ENCODE peak calls at places on chromosome 14, in six cellular contexts. L is HCT116, X is GM12878, R is HepG2, O is H1, Z is K562. U is an unnamed sample.

GRCh38 chr14:89060191-89060590 is 235.7 kb downstream of the TTC8 start:
- DNase-seq in O (no peak), L (no peak), Z (no peak), R (no peak), X (no peak), U (no peak)

GRCh38 chr14:63972323-63972932 is 119.6 kb downstream of the SYNE2 start:
- DNase-seq in O (no peak), R (no peak), Z (no peak), X (no peak), L (no peak), U (no peak)

GRCh38 chr14:46499521-46499920 is 152.1 kb downstream of the RPL10L start:
- DNase-seq in X (no peak), Z (no peak), R (no peak), O (no peak), L (no peak), U (no peak)

GRCh38 chr14:55470025-55470424 is 29.6 kb upstream of the TBPL2 start:
- DNase-seq in L (no peak), O (no peak), X (no peak), R (no peak), Z (no peak), U (no peak)

GRCh38 chr14:88002421-88002820 is 2.5 kb upstream of the GPR65 start:
- DNase-seq in X (no peak), R (no peak), L (no peak), O (no peak), Z (no peak), U (no peak)

GRCh38 chr14:51168220-51168613 is 71.8 kb upstream of the TMX1 start:
- DNase-seq in O (no peak), L (no peak), Z (no peak), X (no peak), R (no peak), U (no peak)

GRCh38 chr14:34052658-34053014 is 101.8 kb upstream of the EGLN3 start:
- DNase-seq in L (peak; percentile 70), R (peak; percentile 77), Z (no peak), O (no peak), X (no peak), U (no peak)

GRCh38 chr14:104223101-104223809 is 84.9 kb downstream of the KIF26A start:
- DNase-seq in X (no peak), Z (peak; percentile 60), O (peak; percentile 47), R (no peak), L (no peak), U (no peak)

GRCh38 chr14:57189070-57189469 is 79.6 kb downstream of the EXOC5 start:
- DNase-seq in X (no peak), Z (no peak), O (no peak), R (peak; percentile 3), L (peak; percentile 15), U (no peak)

GRCh38 chr14:24411468-24412454 is 13.0 kb downstream of the NYNRIN start:
- DNase-seq in O (peak; percentile 56), X (no peak), Z (peak; percentile 53), R (peak; percentile 69), L (peak; percentile 51), U (no peak)

GRCh38 chr14:66662374-66662773 is 154.4 kb downstream of the GPHN start:
- DNase-seq in L (no peak), Z (no peak), X (no peak), R (peak; percentile 10), O (no peak), U (no peak)

GRCh38 chr14:52072266-52072780 is 3.5 kb upstream of the NID2 start:
- DNase-seq in R (no peak), Z (no peak), X (no peak), L (no peak), O (no peak), U (no peak)

GRCh38 chr14:77469041-77469440 is 11.1 kb downstream of the AHSA1 start:
- DNase-seq in X (no peak), Z (no peak), R (peak; percentile 38), O (no peak), L (no peak), U (no peak)

GRCh38 chr14:60313093-60313492 is 64.1 kb downstream of the PPM1A start:
- DNase-seq in Z (no peak), L (no peak), X (no peak), O (no peak), R (no peak), U (no peak)

GRCh38 chr14:64912256-64912655 is 2.0 kb upstream of the CHURC1 start:
- DNase-seq in X (no peak), O (no peak), Z (no peak), L (no peak), R (no peak), U (no peak)

GRCh38 chr14:90510208-90510607 is 113.4 kb downstream of the CALM1 start:
- DNase-seq in Z (no peak), X (no peak), L (no peak), R (no peak), O (no peak), U (no peak)

GRCh38 chr14:58131386-58131785 is 20.6 kb downstream of the ARMH4 start:
- DNase-seq in Z (no peak), R (peak; percentile 31), X (no peak), L (no peak), O (no peak), U (no peak)

GRCh38 chr14:89185919-89186849 is 230.8 kb downstream of the FOXN3 start:
- DNase-seq in L (peak; percentile 73), Z (no peak), O (no peak), R (no peak), X (no peak), U (no peak)

GRCh38 chr14:100400115-100400514 is 77.0 kb downstream of the SLC25A47 start:
- DNase-seq in Z (no peak), X (no peak), O (no peak), R (no peak), L (no peak), U (no peak)

GRCh38 chr14:88045705-88046104 is 40.8 kb downstream of the GPR65 start:
- DNase-seq in X (no peak), R (no peak), O (no peak), L (no peak), Z (no peak), U (no peak)

GRCh38 chr14:99667821-99668220 is 16.3 kb upstream of the CYP46A1 start:
- DNase-seq in R (no peak), Z (no peak), O (no peak), X (no peak), L (no peak), U (no peak)

GRCh38 chr14:64279719-64280668 is 14.2 kb downstream of the ESR2 start:
- DNase-seq in R (no peak), L (no peak), Z (peak; percentile 10), O (no peak), X (no peak), U (no peak)

GRCh38 chr14:89773644-89774316 is 180.8 kb downstream of the EFCAB11 start:
- DNase-seq in R (peak; percentile 61), X (peak; percentile 56), Z (no peak), L (no peak), O (peak; percentile 61), U (peak; percentile 35)

GRCh38 chr14:72291908-72292688 is 359.9 kb downstream of the RGS6 start:
- DNase-seq in X (peak; percentile 31), L (peak; percentile 15), Z (peak; percentile 20), O (peak; percentile 52), R (peak; percentile 24), U (peak; percentile 43)

GRCh38 chr14:23171251-23171975 is 12.0 kb downstream of the SLC7A8 start:
- DNase-seq in R (no peak), Z (no peak), O (no peak), L (no peak), X (no peak), U (no peak)

GRCh38 chr14:32343926-32344430 is 14.9 kb downstream of the AKAP6 start:
- DNase-seq in L (no peak), R (no peak), O (no peak), Z (no peak), X (no peak), U (no peak)

GRCh38 chr14:104202259-104203070 is 64.1 kb downstream of the KIF26A start:
- DNase-seq in O (no peak), X (no peak), R (no peak), Z (no peak), L (no peak), U (no peak)

DNA sequence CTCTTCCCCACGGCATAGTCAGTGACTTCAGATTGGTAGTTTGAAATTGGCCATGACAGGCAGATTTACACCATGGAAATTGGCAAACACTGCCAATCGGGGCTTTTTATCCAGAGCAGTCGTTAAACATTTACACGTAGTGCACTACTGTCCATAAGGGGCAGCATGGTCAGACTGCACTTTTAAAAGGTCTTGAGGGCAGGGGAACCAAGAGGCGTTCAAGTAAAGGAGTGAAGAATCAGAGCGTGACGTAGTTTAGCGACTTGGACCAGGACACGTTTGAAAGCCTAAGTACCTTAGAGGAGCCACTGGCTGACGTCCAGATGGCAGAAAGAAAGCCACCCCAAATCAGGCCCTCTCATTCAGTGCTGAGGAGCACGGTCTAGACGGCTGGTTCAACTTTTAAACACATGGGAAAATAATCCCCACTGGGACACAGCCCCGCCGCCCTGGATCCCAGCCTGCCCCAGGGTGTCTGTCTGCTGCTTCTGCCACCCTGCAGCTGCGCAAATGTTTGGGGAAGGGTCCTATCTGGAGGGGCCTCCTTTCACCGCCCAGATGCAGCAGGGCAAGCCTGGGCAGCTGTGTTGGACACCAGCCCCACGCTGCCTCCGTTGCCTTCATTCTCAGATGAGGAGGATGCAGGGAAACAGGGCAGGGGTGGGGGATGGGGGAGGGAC is 52.5 kb upstream of the PPP2R5C start:
- DNase-seq in X (no peak), L (no peak), R (no peak), O (no peak), Z (no peak), U (no peak)
- TF ChIP-seq ZNF274 in X (no peak), L (no peak), R (no peak), O (no peak), Z (no peak), U (no peak)

DNA sequence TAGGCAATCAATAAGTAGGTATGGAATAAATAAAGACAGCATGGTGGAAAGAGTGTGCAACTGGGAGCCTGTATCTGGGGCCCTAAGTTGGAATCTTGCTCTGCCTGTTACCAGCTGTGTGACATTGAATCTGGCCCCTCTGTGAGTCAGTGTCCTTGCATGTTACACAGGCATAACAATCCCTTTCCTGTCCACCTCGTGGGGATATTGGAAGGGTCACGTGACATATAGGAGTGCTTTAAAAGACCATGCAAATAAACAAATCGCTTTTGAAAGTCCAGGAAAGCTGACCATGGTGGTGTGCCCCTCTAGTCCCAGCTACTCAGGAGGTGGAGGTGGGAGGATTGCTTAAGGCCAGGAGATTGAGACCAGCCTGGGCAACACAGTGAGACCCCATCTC is 51.1 kb upstream of the VRK1 start:
- DNase-seq in L (no peak), O (no peak), X (no peak), R (no peak), Z (no peak), U (no peak)
- TF ChIP-seq ZNF274 in L (no peak), O (no peak), X (no peak), R (no peak), Z (no peak), U (no peak)

DNA sequence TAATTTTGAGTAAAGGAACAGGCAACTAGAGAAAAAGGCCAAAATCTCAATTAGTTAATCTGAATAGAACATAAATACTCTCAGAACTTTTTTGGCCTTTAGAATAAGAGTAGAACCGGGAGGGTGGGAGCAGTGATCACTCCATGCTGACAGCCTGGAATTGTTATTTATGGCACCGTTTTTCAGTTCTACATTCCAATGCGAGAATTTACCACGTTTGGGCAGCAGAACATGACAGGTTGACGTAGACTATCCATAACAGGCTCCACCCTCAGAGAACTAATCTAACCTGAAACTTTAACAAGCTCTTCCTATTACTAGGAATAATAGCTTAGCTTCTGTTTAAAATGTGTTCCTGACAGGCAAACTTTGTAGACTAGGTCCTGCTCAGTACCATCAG is 379.1 kb downstream of the SEC23A start:
- DNase-seq in O (no peak), R (no peak), Z (no peak), L (no peak), X (no peak), U (no peak)
- TF ChIP-seq ZNF274 in O (no peak), R (no peak), Z (no peak), L (no peak), X (no peak), U (no peak)

GRCh38 chr14:68736519-68736918 is 56.3 kb downstream of the ZFP36L1 start:
- DNase-seq in Z (no peak), R (no peak), L (no peak), X (no peak), O (no peak), U (no peak)
- TF ChIP-seq ZNF274 in Z (no peak), R (no peak), L (no peak), X (no peak), O (no peak), U (no peak)

U was measured in NT2/D1.